ENCODE peak calls at places on chromosomes 11 and 22, in four cellular contexts. P, N, G and O are unnamed samples.

GRCh38 chr11:83087035-83087434 is 15.3 kb upstream of the RAB30 start:
- DNase-seq in P (no peak), N (no peak), G (peak; percentile 25), O (no peak)

GRCh38 chr11:12045914-12046635 is 37.6 kb upstream of the DKK3 start:
- DNase-seq in P (no peak), N (no peak), G (no peak), O (no peak)

GRCh38 chr11:2675540-2675939 is 24.3 kb downstream of the KCNQ1OT1 start:
- DNase-seq in P (no peak), N (no peak), G (no peak), O (no peak)

GRCh38 chr22:48459859-48460823 is 1367.5 kb downstream of the BRD1 start:
- DNase-seq in P (no peak), N (no peak), G (no peak), O (no peak)

GRCh38 chr22:43014876-43015676 is at the start of gene PACSIN2:
- DNase-seq in P (peak; percentile 96), N (peak; percentile 99), G (peak; percentile 99), O (peak; percentile 99)

GRCh38 chr11:80519591-80520258 is 1078.9 kb upstream of the TENM4 start:
- DNase-seq in P (no peak), N (no peak), G (peak; percentile 5), O (no peak)

GRCh38 chr11:126357969-126358762 is 2.7 kb downstream of the ST3GAL4 start:
- DNase-seq in P (no peak), N (no peak), G (no peak), O (no peak)

GRCh38 chr11:134476435-134477021 is 64.5 kb upstream of the B3GAT1 start:
- DNase-seq in P (no peak), N (peak; percentile 53), G (peak; percentile 34), O (no peak)

GRCh38 chr11:10856689-10857603 is 907 bp downstream of the ZBED5 start:
- DNase-seq in P (no peak), N (peak; percentile 43), G (peak; percentile 22), O (peak; percentile 16)

GRCh38 chr11:84165139-84165538 is 879.0 kb upstream of the CCDC90B start:
- DNase-seq in P (no peak), N (no peak), G (no peak), O (no peak)

GRCh38 chr22:43007519-43008102 is 7.3 kb downstream of the PACSIN2 start:
- DNase-seq in P (no peak), N (no peak), G (no peak), O (no peak)

GRCh38 chr11:76086713-76087635 is 119.3 kb downstream of the WNT11 start:
- DNase-seq in P (no peak), N (no peak), G (no peak), O (no peak)

GRCh38 chr11:116990061-116990473 is 108.2 kb downstream of the SIK3 start:
- DNase-seq in P (no peak), N (no peak), G (peak; percentile 59), O (no peak)

GRCh38 chr22:45638834-45639746 is 32.5 kb upstream of the ATXN10 start:
- DNase-seq in P (no peak), N (no peak), G (peak; percentile 75), O (no peak)

GRCh38 chr22:31179345-31179744 is 19.4 kb downstream of the RNF185 start:
- DNase-seq in P (no peak), N (no peak), G (peak; percentile 63), O (no peak)

GRCh38 chr11:121416909-121417567 is 35.1 kb upstream of the SORL1 start:
- DNase-seq in P (peak; percentile 83), N (no peak), G (peak; percentile 51), O (no peak)

GRCh38 chr11:83292709-83293435 is 6.7 kb upstream of the CCDC90B start:
- DNase-seq in P (peak; percentile 50), N (peak; percentile 32), G (peak; percentile 66), O (peak; percentile 40)

GRCh38 chr22:17738386-17739128 is 35.7 kb downstream of the BID start:
- DNase-seq in P (no peak), N (no peak), G (no peak), O (no peak)

GRCh38 chr11:94740083-94740974 is 27.8 kb upstream of the AMOTL1 start:
- DNase-seq in P (no peak), N (peak; percentile 54), G (no peak), O (no peak)

GRCh38 chr11:75144716-75145014 is 6.2 kb upstream of the SLCO2B1 start:
- DNase-seq in P (no peak), N (no peak), G (no peak), O (no peak)

GRCh38 chr11:95068549-95068948 is 1.8 kb downstream of the SRSF8 start:
- DNase-seq in P (peak; percentile 88), N (peak; percentile 45), G (peak; percentile 79), O (peak; percentile 69)

GRCh38 chr22:37419370-37419915 is 7.8 kb downstream of the ELFN2 start:
- DNase-seq in P (no peak), N (no peak), G (no peak), O (no peak)

GRCh38 chr11:119320593-119321524 is 3.9 kb upstream of the MCAM start:
- DNase-seq in P (no peak), N (peak; percentile 59), G (no peak), O (peak; percentile 91)

GRCh38 chr22:40220316-40221054 is 42.8 kb downstream of the TNRC6B start:
- DNase-seq in P (no peak), N (no peak), G (peak; percentile 36), O (no peak)

GRCh38 chr11:88208742-88209141 is 33.5 kb upstream of the RAB38 start:
- DNase-seq in P (no peak), N (no peak), G (no peak), O (no peak)

GRCh38 chr22:35631597-35631996 is 14.5 kb upstream of the MB start:
- DNase-seq in P (no peak), N (peak; percentile 35), G (no peak), O (peak; percentile 54)

GRCh38 chr11:68870470-68870869 is 28.8 kb upstream of the CPT1A start:
- DNase-seq in P (no peak), N (no peak), G (no peak), O (no peak)
- TF ChIP-seq CTCF in P (peak; percentile 9), N (peak; percentile 17), G (no peak), O (no peak)

GRCh38 chr11:706957-707816 is 1.2 kb downstream of the EPS8L2 start:
- DNase-seq in P (no peak), N (no peak), G (no peak), O (peak; percentile 47)
- TF ChIP-seq CTCF in P (peak; percentile 13), N (peak; percentile 49), G (no peak), O (no peak)

DNA sequence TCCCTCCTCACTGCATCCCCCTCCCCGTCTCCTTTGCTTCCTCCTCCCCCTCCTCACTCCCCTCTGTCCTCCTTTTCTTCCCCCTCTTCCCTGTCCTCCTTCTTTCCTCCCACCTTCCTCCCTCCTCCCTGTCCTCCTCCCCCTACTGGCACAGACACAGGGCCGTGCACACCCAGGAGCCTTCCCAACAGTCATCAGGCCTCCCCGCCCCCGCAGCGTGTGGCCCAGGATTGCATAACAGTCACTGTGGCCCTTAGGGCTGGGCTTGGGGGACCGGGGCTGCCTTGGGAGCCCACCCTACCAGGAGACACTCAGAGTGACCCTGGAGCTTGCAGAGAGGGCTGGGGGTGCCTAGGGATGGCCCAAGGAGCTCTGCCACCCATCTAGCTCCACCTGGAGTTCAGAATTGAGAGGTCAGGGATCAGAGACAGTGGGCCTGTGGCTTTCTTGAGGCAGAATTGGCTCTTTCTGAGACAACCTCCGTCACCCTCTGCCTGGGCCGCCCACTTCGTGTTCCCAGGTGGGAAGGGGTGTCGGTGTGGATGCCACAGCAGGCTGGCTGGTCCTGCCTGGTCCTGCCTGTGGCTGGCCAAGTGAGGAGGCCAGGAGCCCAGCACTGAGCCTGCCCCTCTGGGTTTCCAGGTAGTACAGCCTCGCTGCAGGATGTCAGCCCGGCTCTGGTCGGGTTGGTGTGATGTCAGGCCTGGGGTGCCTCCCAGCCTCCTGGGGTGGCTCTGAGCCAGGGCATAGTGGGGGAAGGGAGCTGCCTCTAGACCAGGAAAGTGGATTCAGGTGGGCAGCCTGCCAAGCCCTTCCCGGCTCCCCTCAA is 1.6 kb downstream of the SPI1 start:
- DNase-seq in P (no peak), N (no peak), G (no peak), O (no peak)
- TF ChIP-seq CTCF in P (no peak), N (no peak), G (no peak), O (peak; percentile 0)

GRCh38 chr11:36456136-36456535 is 53.9 kb downstream of the TRAF6 start:
- DNase-seq in P (no peak), N (no peak), G (no peak), O (no peak)
- TF ChIP-seq CTCF in P (no peak), N (no peak), G (no peak), O (no peak)

GRCh38 chr22:30026751-30027150 is 53.5 kb upstream of the HORMAD2 start:
- DNase-seq in P (no peak), N (no peak), G (no peak), O (no peak)

GRCh38 chr22:30025187-30025586 is 55.1 kb upstream of the HORMAD2 start:
- DNase-seq in P (no peak), N (no peak), G (no peak), O (no peak)

GRCh38 chr22:30027791-30028190 is 52.5 kb upstream of the HORMAD2 start:
- DNase-seq in P (no peak), N (no peak), G (no peak), O (no peak)

GRCh38 chr22:30028731-30029130 is 51.5 kb upstream of the HORMAD2 start:
- DNase-seq in P (no peak), N (no peak), G (no peak), O (no peak)

DNA sequence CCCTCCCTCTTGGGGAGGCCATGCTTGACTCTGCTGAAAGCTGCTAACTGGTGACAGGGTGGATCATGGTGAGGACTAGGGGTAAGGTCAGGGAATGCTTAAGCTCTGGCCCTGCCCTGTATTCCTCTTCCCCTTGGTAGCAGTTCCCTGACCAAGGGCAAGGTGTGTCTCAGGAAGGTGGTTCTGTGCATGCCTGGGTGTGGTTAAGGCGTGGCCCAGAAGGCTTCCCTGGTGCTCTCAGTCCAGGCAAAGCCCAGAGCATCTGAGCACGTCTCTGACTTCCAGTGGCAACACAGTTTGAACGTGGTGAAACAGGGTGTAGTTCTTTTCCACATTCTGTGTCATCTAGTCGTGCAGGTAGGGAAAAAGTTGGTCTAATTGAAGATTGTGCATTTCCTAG is 53.1 kb upstream of the HORMAD2 start:
- DNase-seq in P (no peak), N (no peak), G (peak; percentile 10), O (no peak)
- TF ChIP-seq CTCF in P (no peak), N (no peak), G (no peak), O (no peak)

DNA sequence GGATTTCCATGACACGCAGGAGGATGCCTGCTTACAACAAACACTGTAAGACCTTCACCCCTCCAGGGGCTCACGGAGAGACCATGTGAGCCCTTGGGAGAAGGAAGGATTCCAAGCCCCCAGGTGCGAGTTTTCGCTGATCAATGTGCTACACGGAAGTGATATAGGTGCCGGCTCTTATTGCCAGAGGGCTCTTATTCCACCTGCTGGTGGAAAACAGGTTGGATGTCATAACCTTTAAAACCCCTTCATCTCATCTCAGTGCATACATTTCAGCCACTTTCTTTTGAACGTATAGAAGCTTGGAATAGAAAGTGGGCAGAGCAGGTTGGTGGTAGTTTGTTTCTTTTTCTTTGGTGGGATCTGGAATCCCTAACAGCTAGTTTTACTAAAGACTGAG is 25.8 kb downstream of the LAYN start:
- DNase-seq in P (no peak), N (no peak), G (no peak), O (no peak)
- TF ChIP-seq CTCF in P (no peak), N (no peak), G (no peak), O (no peak)